ENCODE peak calls at places on chromosomes 2 and 18, in eight cellular contexts. V, A, H, R, D, W, N and B are unnamed samples.
A peak's percentile ranks its signal among the peaks of the same experiment; 100 is the strongest.

GRCh38 chr2:5720426-5720825 is 28.2 kb downstream of the SOX11 start:
- DNase-seq in N (no peak), V (no peak), D (no peak), H (no peak), A (no peak), W (no peak), R (peak; percentile 61), B (peak; percentile 26)

GRCh38 chr18:58387716-58388115 is 241.2 kb downstream of the ALPK2 start:
- DNase-seq in H (no peak), D (no peak), A (no peak), V (no peak), N (no peak), R (no peak), W (no peak), B (no peak)

GRCh38 chr18:45749918-45750689 is 26.1 kb downstream of the SLC14A1 start:
- DNase-seq in H (no peak), N (no peak), A (no peak), W (no peak), D (no peak), R (no peak), V (no peak), B (no peak)

GRCh38 chr2:224691563-224691962 is 24.6 kb downstream of the CCDC195 start:
- DNase-seq in H (no peak), V (no peak), R (no peak), D (no peak), W (no peak), N (peak; percentile 31), A (no peak), B (no peak)

GRCh38 chr2:67839668-67840067 is 223.1 kb downstream of the C1D start:
- DNase-seq in W (no peak), H (no peak), D (no peak), R (peak; percentile 41), V (no peak), A (no peak), N (peak; percentile 42), B (no peak)

GRCh38 chr2:56372071-56372656 is 188.4 kb downstream of the CCDC85A start:
- DNase-seq in H (no peak), N (peak; percentile 26), A (no peak), R (no peak), V (no peak), D (no peak), W (no peak), B (no peak)

GRCh38 chr2:129806317-129806716 is 173.1 kb upstream of the RAB6C start:
- DNase-seq in A (no peak), V (no peak), R (no peak), N (no peak), W (no peak), H (no peak), D (no peak), B (no peak)

GRCh38 chr18:56709463-56709862 is 58.3 kb downstream of the WDR7 start:
- DNase-seq in V (peak; percentile 63), N (peak; percentile 94), R (peak; percentile 87), A (no peak), H (peak; percentile 39), W (peak; percentile 34), D (no peak), B (peak; percentile 41)

GRCh38 chr2:238777369-238778067 is 70.4 kb upstream of the TWIST2 start:
- DNase-seq in H (no peak), D (no peak), W (no peak), N (no peak), A (no peak), R (no peak), V (no peak), B (no peak)

GRCh38 chr18:48589797-48590519 is 51.1 kb downstream of the CTIF start:
- DNase-seq in W (no peak), H (no peak), D (no peak), A (no peak), V (no peak), R (no peak), N (no peak), B (no peak)

GRCh38 chr2:193824474-193824873 is 1629.7 kb upstream of the TMEFF2 start:
- DNase-seq in A (no peak), W (no peak), N (peak; percentile 90), H (peak; percentile 29), V (no peak), D (no peak), R (peak; percentile 88), B (no peak)

GRCh38 chr2:23508066-23508390 is 123.0 kb downstream of the KLHL29 start:
- DNase-seq in D (no peak), V (no peak), H (no peak), N (no peak), R (no peak), A (no peak), W (no peak), B (no peak)

GRCh38 chr18:38483326-38483725 is 917.7 kb upstream of the CELF4 start:
- DNase-seq in N (no peak), W (no peak), R (no peak), V (no peak), H (no peak), A (no peak), D (no peak), B (no peak)

GRCh38 chr2:12828932-12829331 is 112.2 kb downstream of the TRIB2 start:
- DNase-seq in R (no peak), N (no peak), H (no peak), V (no peak), A (no peak), D (no peak), W (no peak), B (no peak)

GRCh38 chr2:139469985-139470384 is 689.8 kb upstream of the NXPH2 start:
- DNase-seq in V (no peak), A (no peak), D (no peak), R (no peak), N (no peak), H (no peak), W (no peak), B (no peak)

GRCh38 chr2:68741805-68742306 is 7.2 kb downstream of the ARHGAP25 start:
- DNase-seq in H (no peak), D (no peak), A (peak; percentile 42), N (peak; percentile 30), V (no peak), R (no peak), W (no peak), B (no peak)

GRCh38 chr2:195674491-195675226 is 17.6 kb downstream of the SLC39A10 start:
- DNase-seq in R (peak; percentile 70), A (no peak), N (peak; percentile 47), H (no peak), D (no peak), V (no peak), W (no peak), B (peak; percentile 44)

GRCh38 chr2:32453242-32454062 is 96.6 kb downstream of the BIRC6 start:
- DNase-seq in N (no peak), A (no peak), H (no peak), R (peak; percentile 6), V (no peak), D (no peak), W (no peak), B (no peak)

GRCh38 chr2:175930504-175930903 is 71.6 kb downstream of the LNPK start:
- DNase-seq in N (peak; percentile 11), W (no peak), V (no peak), A (no peak), D (no peak), R (peak; percentile 2), H (no peak), B (no peak)

GRCh38 chr2:47076586-47077441 is 78.3 kb downstream of the STPG4 start:
- DNase-seq in H (peak; percentile 98), V (peak; percentile 84), R (peak; percentile 98), W (no peak), N (peak; percentile 99), A (no peak), D (no peak), B (peak; percentile 87)

GRCh38 chr2:172021074-172021931 is 21.6 kb downstream of the METAP1D start:
- DNase-seq in V (no peak), W (no peak), D (no peak), H (no peak), A (no peak), N (no peak), R (no peak), B (no peak)

GRCh38 chr18:12744103-12744502 is 41.3 kb downstream of the PSMG2 start:
- DNase-seq in R (peak; percentile 50), N (peak; percentile 91), D (peak; percentile 35), V (peak; percentile 47), W (no peak), A (no peak), H (peak; percentile 65), B (peak; percentile 47)

GRCh38 chr2:144583362-144583692 is 63.4 kb upstream of the ZEB2 start:
- DNase-seq in A (no peak), N (no peak), R (no peak), W (no peak), D (no peak), V (no peak), H (no peak), B (no peak)

GRCh38 chr2:216308532-216308931 is 63.8 kb downstream of the MARCHF4 start:
- DNase-seq in R (peak; percentile 94), N (no peak), W (no peak), V (no peak), A (no peak), D (no peak), H (no peak), B (no peak)

GRCh38 chr2:38619458-38620164 is 16.9 kb upstream of the HNRNPLL start:
- DNase-seq in H (no peak), A (no peak), R (no peak), N (peak; percentile 58), W (no peak), V (no peak), D (no peak), B (no peak)

GRCh38 chr2:132477962-132478361 is 61.4 kb downstream of the GPR39 start:
- DNase-seq in N (no peak), W (no peak), V (peak; percentile 42), A (no peak), D (no peak), H (no peak), R (peak; percentile 85), B (peak; percentile 1)

GRCh38 chr2:207330912-207331311 is 165.2 kb upstream of the KLF7 start:
- DNase-seq in D (no peak), V (peak; percentile 63), R (peak; percentile 95), H (no peak), A (peak; percentile 24), W (no peak), N (peak; percentile 98), B (peak; percentile 74)

GRCh38 chr2:26925100-26925791 is 45.2 kb upstream of the MAPRE3 start:
- DNase-seq in N (no peak), D (no peak), W (no peak), H (peak; percentile 7), R (no peak), A (no peak), V (no peak), B (no peak)

GRCh38 chr2:211408485-211408884 is 852.1 kb downstream of the CPS1 start:
- DNase-seq in R (peak; percentile 81), A (no peak), W (no peak), H (no peak), D (no peak), N (peak; percentile 61), V (no peak), B (no peak)

GRCh38 chr18:68449292-68449691 is 265.6 kb downstream of the TMX3 start:
- DNase-seq in R (peak; percentile 95), V (peak; percentile 46), D (no peak), N (peak; percentile 74), W (no peak), H (no peak), A (no peak), B (peak; percentile 66)

GRCh38 chr2:172284209-172284608 is 143.2 kb upstream of the ITGA6 start:
- DNase-seq in A (no peak), R (no peak), V (no peak), N (no peak), H (no peak), D (no peak), W (no peak), B (no peak)

GRCh38 chr2:235398321-235398720 is 95.5 kb upstream of the AGAP1 start:
- DNase-seq in A (no peak), H (no peak), N (no peak), V (no peak), D (no peak), W (no peak), R (no peak), B (no peak)

GRCh38 chr18:70520867-70521266 is 232.0 kb downstream of the SOCS6 start:
- DNase-seq in W (no peak), A (no peak), V (no peak), H (no peak), R (no peak), N (no peak), D (no peak), B (no peak)

GRCh38 chr2:181787310-181788048 is 104.1 kb upstream of the ITPRID2 start:
- DNase-seq in H (no peak), N (no peak), A (no peak), V (no peak), R (no peak), W (no peak), D (no peak), B (no peak)